ENCODE peak calls at places on chromosomes 2 and 18, in nine cellular contexts. P, M, O, F, L, X, A, R and V are unnamed samples.
A peak's percentile ranks its signal among the peaks of the same experiment; 100 is the strongest.

GRCh38 chr2:38661306-38661705 is 4.6 kb upstream of the GALM start:
- DNase-seq in P (no peak), M (no peak), O (no peak), F (no peak), L (no peak), X (peak; percentile 49), A (no peak), R (peak; percentile 19), V (no peak)

GRCh38 chr2:239148495-239149200 is 252.2 kb downstream of the HDAC4 start:
- DNase-seq in P (no peak), M (no peak), O (no peak), F (no peak), L (no peak), X (no peak), A (no peak), R (no peak), V (peak; percentile 15)

GRCh38 chr18:2654828-2655152 is 736 bp upstream of the SMCHD1 start:
- DNase-seq in P (peak; percentile 77), M (no peak), O (no peak), F (no peak), L (no peak), X (no peak), A (no peak), R (no peak), V (no peak)

GRCh38 chr2:28393115-28393836 is 618 bp downstream of the FOSL2 start:
- DNase-seq in P (no peak), M (peak; percentile 70), O (no peak), F (no peak), L (peak; percentile 58), X (peak; percentile 73), A (peak; percentile 70), R (peak; percentile 88), V (peak; percentile 94)

GRCh38 chr2:19801367-19802087 is 100.3 kb downstream of the TTC32 start:
- DNase-seq in P (no peak), M (no peak), O (peak; percentile 94), F (peak; percentile 81), L (no peak), X (peak; percentile 96), A (no peak), R (peak; percentile 100), V (peak; percentile 57)

GRCh38 chr2:236747426-236747825 is 177.8 kb downstream of the ACKR3 start:
- DNase-seq in P (no peak), M (no peak), O (no peak), F (no peak), L (no peak), X (no peak), A (no peak), R (no peak), V (no peak)

GRCh38 chr2:73979021-73979420 is 5.7 kb upstream of the TET3 start:
- DNase-seq in P (peak; percentile 42), M (peak; percentile 57), O (no peak), F (no peak), L (no peak), X (no peak), A (no peak), R (no peak), V (no peak)

GRCh38 chr18:3538954-3539617 is 89.1 kb downstream of the TGIF1 start:
- DNase-seq in P (no peak), M (no peak), O (no peak), F (no peak), L (no peak), X (no peak), A (no peak), R (peak; percentile 29), V (no peak)

GRCh38 chr2:70510213-70510820 is 43.3 kb downstream of the TGFA start:
- DNase-seq in P (no peak), M (no peak), O (no peak), F (no peak), L (no peak), X (no peak), A (no peak), R (peak; percentile 40), V (no peak)

GRCh38 chr2:176491172-176491904 is 222.1 kb downstream of the MTX2 start:
- DNase-seq in P (no peak), M (no peak), O (peak; percentile 97), F (no peak), L (no peak), X (peak; percentile 86), A (peak; percentile 74), R (peak; percentile 98), V (no peak)

GRCh38 chr2:17520761-17521160 is 2.5 kb upstream of the RAD51AP2 start:
- DNase-seq in P (no peak), M (no peak), O (no peak), F (no peak), L (no peak), X (no peak), A (no peak), R (no peak), V (no peak)

GRCh38 chr2:10806543-10806942 is 6.0 kb downstream of the PDIA6 start:
- DNase-seq in P (no peak), M (no peak), O (no peak), F (no peak), L (no peak), X (no peak), A (no peak), R (no peak), V (no peak)

GRCh38 chr2:19900536-19901200 is 1.1 kb downstream of the TTC32 start:
- DNase-seq in P (no peak), M (no peak), O (no peak), F (no peak), L (peak; percentile 46), X (peak; percentile 47), A (no peak), R (peak; percentile 53), V (no peak)

GRCh38 chr18:47151457-47151856 is 1.2 kb upstream of the HDHD2 start:
- DNase-seq in P (no peak), M (no peak), O (no peak), F (no peak), L (no peak), X (no peak), A (no peak), R (no peak), V (no peak)

GRCh38 chr2:66170681-66171234 is 264.2 kb upstream of the MEIS1 start:
- DNase-seq in P (no peak), M (no peak), O (no peak), F (no peak), L (no peak), X (no peak), A (no peak), R (no peak), V (no peak)

GRCh38 chr2:66171530-66171929 is 263.4 kb upstream of the MEIS1 start:
- DNase-seq in P (no peak), M (no peak), O (no peak), F (no peak), L (no peak), X (no peak), A (no peak), R (no peak), V (no peak)

GRCh38 chr2:66173635-66174034 is 261.3 kb upstream of the MEIS1 start:
- DNase-seq in P (no peak), M (no peak), O (no peak), F (no peak), L (no peak), X (no peak), A (no peak), R (no peak), V (no peak)

GRCh38 chr2:66169076-66169475 is 265.8 kb upstream of the MEIS1 start:
- DNase-seq in P (no peak), M (no peak), O (no peak), F (no peak), L (no peak), X (no peak), A (no peak), R (no peak), V (no peak)
- H3K27me3 ChIP-seq in P (no peaks in the 10 kb centered on the region), M (no peaks in the 10 kb centered on the region), O (no peaks in the 10 kb centered on the region), F (no peaks in the 10 kb centered on the region), L (no peaks in the 10 kb centered on the region), X (no peaks in the 10 kb centered on the region), A (no peaks in the 10 kb centered on the region), R (no peaks in the 10 kb centered on the region), V (no peaks in the 10 kb centered on the region)

DNA sequence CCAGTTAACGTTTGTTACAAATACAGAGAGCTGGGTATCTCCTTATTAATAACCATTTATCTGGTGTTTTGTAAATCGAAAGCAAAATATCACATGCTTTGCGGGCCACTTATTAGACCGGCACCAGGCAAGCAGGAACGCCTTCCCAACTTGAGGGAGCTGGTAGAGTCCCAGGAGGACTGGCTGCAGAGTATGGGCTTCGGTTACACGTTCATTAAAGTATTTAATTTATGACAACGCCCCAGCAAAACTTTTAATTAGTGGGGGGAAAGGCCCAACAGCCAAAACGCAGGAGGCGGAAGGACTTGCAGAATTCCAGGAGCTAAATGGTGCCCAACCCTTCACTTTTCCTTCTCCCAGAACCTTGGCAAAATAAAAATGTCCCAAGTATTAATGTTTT is 3.7 kb downstream of the SMAD7 start:
- DNase-seq in P (no peak), M (no peak), O (no peak), F (no peak), L (no peak), X (peak; percentile 23), A (no peak), R (peak; percentile 59), V (peak; percentile 61)
- H3K4me3 ChIP-seq in P (no peak overlapping the region), M (no peak overlapping the region), O (peak overlapping the region; percentile 83), F (no peak overlapping the region), L (no peak overlapping the region), X (peak overlapping the region; percentile 42), A (no peak overlapping the region), R (peak overlapping the region; percentile 87), V (peak overlapping the region; percentile 97)

GRCh38 chr2:120631241-120631640 is 104.4 kb upstream of the GLI2 start:
- DNase-seq in P (no peak), M (no peak), O (no peak), F (no peak), L (no peak), X (no peak), A (no peak), R (no peak), V (no peak)
- H3K27me3 ChIP-seq in P (no peaks in the 10 kb centered on the region), M (no peaks in the 10 kb centered on the region), O (peaks cover 19% of the 10 kb centered on the region), F (peaks cover 12% of the 10 kb centered on the region), L (peaks cover 4% of the 10 kb centered on the region), X (peaks cover 72% of the 10 kb centered on the region), A (peaks cover 39% of the 10 kb centered on the region), R (peaks cover 37% of the 10 kb centered on the region), V (no peaks in the 10 kb centered on the region)

GRCh38 chr18:26863122-26863879 is 2.2 kb downstream of the AQP4 start:
- DNase-seq in P (no peak), M (no peak), O (no peak), F (no peak), L (peak; percentile 50), X (no peak), A (no peak), R (peak; percentile 3), V (peak; percentile 91)
- H3K4me3 ChIP-seq in P (no peak overlapping the region), M (no peak overlapping the region), O (no peak overlapping the region), F (peak overlapping the region; percentile 8), L (no peak overlapping the region), X (peak overlapping the region; percentile 51), A (no peak overlapping the region), R (no peak overlapping the region), V (no peak overlapping the region)

GRCh38 chr2:231000211-231000904 is 4.4 kb downstream of the SPATA3 start:
- DNase-seq in P (no peak), M (no peak), O (no peak), F (no peak), L (peak; percentile 56), X (no peak), A (no peak), R (peak; percentile 19), V (no peak)
- H3K27me3 ChIP-seq in P (peaks cover 4% of the 10 kb centered on the region), M (no peaks in the 10 kb centered on the region), O (peaks cover 45% of the 10 kb centered on the region), F (peaks cover 13% of the 10 kb centered on the region), L (peaks cover 4% of the 10 kb centered on the region), X (peaks cover 85% of the 10 kb centered on the region), A (peaks cover 43% of the 10 kb centered on the region), R (peaks cover 18% of the 10 kb centered on the region), V (no peaks in the 10 kb centered on the region)